ENCODE peak calls at places on chromosomes 13 and 19, in five cellular contexts. One of them, this sample, is unnamed.
A peak's percentile ranks its signal among the peaks of the same experiment; 100 is the strongest.

GRCh38 chr13:98221234-98221633 is 44.2 kb upstream of the RNF113B start:
- DNase-seq in right atrium auricular region: no peak
- DNase-seq in astrocyte of the spinal cord: no peak
- DNase-seq in NCI-H460: no peak
- DNase-seq in HT-29: no peak
- DNase-seq in this sample: no peak

GRCh38 chr13:31349156-31349555 is 149.4 kb downstream of the B3GLCT start:
- DNase-seq in right atrium auricular region: no peak
- DNase-seq in NCI-H460: no peak
- DNase-seq in HT-29: no peak
- DNase-seq in astrocyte of the spinal cord: no peak
- DNase-seq in this sample: no peak

GRCh38 chr19:39474139-39474620 is 6.5 kb upstream of the TIMM50 start:
- DNase-seq in right atrium auricular region: no peak
- DNase-seq in NCI-H460: peak; percentile 18
- DNase-seq in HT-29: peak; percentile 63
- DNase-seq in astrocyte of the spinal cord: peak; percentile 13
- DNase-seq in this sample: peak; percentile 27

GRCh38 chr19:4015705-4016402 is 8.3 kb downstream of the PIAS4 start:
- DNase-seq in HT-29: no peak
- DNase-seq in NCI-H460: no peak
- DNase-seq in astrocyte of the spinal cord: no peak
- DNase-seq in right atrium auricular region: no peak
- DNase-seq in this sample: no peak

GRCh38 chr19:36182612-36183454 is 30.6 kb upstream of the COX7A1 start:
- DNase-seq in right atrium auricular region: no peak
- DNase-seq in astrocyte of the spinal cord: peak; percentile 80
- DNase-seq in HT-29: no peak
- DNase-seq in NCI-H460: peak; percentile 58
- DNase-seq in this sample: peak; percentile 98

GRCh38 chr19:11268783-11269267 is 6.5 kb upstream of the DOCK6 start:
- DNase-seq in right atrium auricular region: peak; percentile 84
- DNase-seq in astrocyte of the spinal cord: peak; percentile 86
- DNase-seq in HT-29: peak; percentile 33
- DNase-seq in NCI-H460: no peak
- DNase-seq in this sample: no peak

GRCh38 chr13:21069561-21070004 is 8.2 kb upstream of the LATS2 start:
- DNase-seq in right atrium auricular region: no peak
- DNase-seq in HT-29: peak; percentile 47
- DNase-seq in NCI-H460: peak; percentile 83
- DNase-seq in astrocyte of the spinal cord: peak; percentile 92
- DNase-seq in this sample: peak; percentile 24

GRCh38 chr19:17469092-17469370 is 1.3 kb upstream of the SLC27A1 start:
- DNase-seq in astrocyte of the spinal cord: no peak
- DNase-seq in HT-29: no peak
- DNase-seq in right atrium auricular region: no peak
- DNase-seq in NCI-H460: no peak
- DNase-seq in this sample: no peak

GRCh38 chr13:49457221-49457620 is 13.1 kb downstream of the SETDB2 start:
- DNase-seq in HT-29: no peak
- DNase-seq in right atrium auricular region: no peak
- DNase-seq in NCI-H460: no peak
- DNase-seq in astrocyte of the spinal cord: no peak
- DNase-seq in this sample: no peak

GRCh38 chr19:49646586-49646985 is 4.6 kb downstream of the SCAF1 start:
- DNase-seq in HT-29: no peak
- DNase-seq in NCI-H460: no peak
- DNase-seq in astrocyte of the spinal cord: no peak
- DNase-seq in right atrium auricular region: no peak
- DNase-seq in this sample: no peak

GRCh38 chr19:30593358-30593757 is 221.2 kb downstream of the ZNF536 start:
- DNase-seq in NCI-H460: no peak
- DNase-seq in HT-29: no peak
- DNase-seq in astrocyte of the spinal cord: no peak
- DNase-seq in right atrium auricular region: peak; percentile 34
- DNase-seq in this sample: no peak

GRCh38 chr19:19539738-19540703 is 2.0 kb downstream of the CILP2 start:
- DNase-seq in NCI-H460: no peak
- DNase-seq in HT-29: no peak
- DNase-seq in astrocyte of the spinal cord: peak; percentile 62
- DNase-seq in right atrium auricular region: no peak
- DNase-seq in this sample: peak; percentile 54

GRCh38 chr19:19329199-19329598 is 8.6 kb downstream of the MAU2 start:
- DNase-seq in NCI-H460: no peak
- DNase-seq in right atrium auricular region: no peak
- DNase-seq in HT-29: no peak
- DNase-seq in astrocyte of the spinal cord: no peak
- DNase-seq in this sample: no peak

GRCh38 chr13:40665754-40666057 is 735 bp downstream of the FOXO1 start:
- DNase-seq in HT-29: no peak
- DNase-seq in NCI-H460: peak; percentile 11
- DNase-seq in right atrium auricular region: no peak
- DNase-seq in astrocyte of the spinal cord: no peak
- DNase-seq in this sample: peak; percentile 46

GRCh38 chr19:53908106-53908932 is 759 bp upstream of the CACNG7 start:
- DNase-seq in right atrium auricular region: no peak
- DNase-seq in HT-29: no peak
- DNase-seq in astrocyte of the spinal cord: peak; percentile 23
- DNase-seq in NCI-H460: peak; percentile 24
- DNase-seq in this sample: no peak

GRCh38 chr19:11422163-11423068 is 3.3 kb upstream of the RGL3 start:
- DNase-seq in astrocyte of the spinal cord: no peak
- DNase-seq in HT-29: peak; percentile 60
- DNase-seq in NCI-H460: peak; percentile 69
- DNase-seq in right atrium auricular region: peak; percentile 93
- DNase-seq in this sample: no peak

GRCh38 chr19:11849264-11849615 is 714 bp downstream of the ZNF439 start:
- DNase-seq in right atrium auricular region: no peak
- DNase-seq in astrocyte of the spinal cord: no peak
- DNase-seq in HT-29: no peak
- DNase-seq in NCI-H460: no peak
- DNase-seq in this sample: no peak

GRCh38 chr13:101416181-101417042 is at the start of gene NALCN:
- DNase-seq in HT-29: no peak
- DNase-seq in astrocyte of the spinal cord: peak; percentile 27
- DNase-seq in right atrium auricular region: no peak
- DNase-seq in NCI-H460: peak; percentile 9
- DNase-seq in this sample: no peak

GRCh38 chr19:17337675-17338439 is 504 bp downstream of the GTPBP3 start:
- DNase-seq in astrocyte of the spinal cord: no peak
- DNase-seq in HT-29: peak; percentile 21
- DNase-seq in NCI-H460: no peak
- DNase-seq in right atrium auricular region: no peak
- DNase-seq in this sample: peak; percentile 44

GRCh38 chr19:53553865-53554791 is 16.2 kb downstream of the ZNF331 start:
- DNase-seq in HT-29: peak; percentile 88
- DNase-seq in NCI-H460: no peak
- DNase-seq in right atrium auricular region: peak; percentile 92
- DNase-seq in astrocyte of the spinal cord: peak; percentile 87
- DNase-seq in this sample: no peak

GRCh38 chr19:13430790-13431582 is 75.3 kb downstream of the CACNA1A start:
- DNase-seq in HT-29: peak; percentile 47
- DNase-seq in astrocyte of the spinal cord: peak; percentile 43
- DNase-seq in NCI-H460: peak; percentile 21
- DNase-seq in right atrium auricular region: no peak
- DNase-seq in this sample: no peak

This sample was measured in SW480.